ENCODE peak calls at places on chromosomes 7 and 10, in six cellular contexts. S is astrocyte of the hippocampus, L is AG10803, H is cerebellar cortex, C is IMR-90, M is adrenal gland. D is an unnamed sample.

GRCh38 chr7:137343483-137343841 is at the start of gene PTN:
- DNase-seq in S (peak; percentile 84), M (peak; percentile 18), H (peak; percentile 13), C (peak; percentile 79), L (peak; percentile 32), D (peak; percentile 31)

GRCh38 chr7:135784013-135784412 is 35.4 kb upstream of the FAM180A start:
- DNase-seq in H (no peak), M (no peak), L (no peak), C (no peak), S (no peak), D (no peak)

GRCh38 chr10:91824076-91824475 is 25.9 kb downstream of the TNKS2 start:
- DNase-seq in S (no peak), L (no peak), M (no peak), C (no peak), H (no peak), D (no peak)

GRCh38 chr7:513521-514166 is 6.0 kb downstream of the PDGFA start:
- DNase-seq in C (peak; percentile 54), L (peak; percentile 50), S (peak; percentile 49), M (no peak), H (no peak), D (no peak)

GRCh38 chr10:115706482-115707076 is 566.4 kb downstream of the GFRA1 start:
- DNase-seq in S (peak; percentile 59), H (peak; percentile 20), C (peak; percentile 30), M (no peak), L (peak; percentile 39), D (no peak)

GRCh38 chr10:71213761-71214440 is 1.5 kb downstream of the UNC5B start:
- DNase-seq in H (peak; percentile 63), C (peak; percentile 80), S (peak; percentile 80), L (peak; percentile 94), M (no peak), D (no peak)

GRCh38 chr7:7504910-7505704 is 30.6 kb downstream of the COL28A1 start:
- DNase-seq in H (no peak), L (no peak), C (no peak), S (no peak), M (no peak), D (no peak)

GRCh38 chr7:134886353-134887057 is 99.8 kb upstream of the AGBL3 start:
- DNase-seq in S (peak; percentile 57), L (peak; percentile 72), C (peak; percentile 80), M (peak; percentile 57), H (peak; percentile 14), D (peak; percentile 69)

GRCh38 chr7:30238721-30239441 is 45.5 kb upstream of the ZNRF2 start:
- DNase-seq in C (no peak), M (peak; percentile 67), H (no peak), L (peak; percentile 60), S (peak; percentile 75), D (no peak)

GRCh38 chr7:54986716-54987115 is 32.1 kb upstream of the EGFR start:
- DNase-seq in S (no peak), L (no peak), H (no peak), M (no peak), C (no peak), D (no peak)

GRCh38 chr7:122166708-122167107 is 22.7 kb upstream of the AASS start:
- DNase-seq in L (peak; percentile 43), M (peak; percentile 42), C (peak; percentile 62), S (peak; percentile 75), H (no peak), D (no peak)

GRCh38 chr7:69813637-69814240 is 215.5 kb downstream of the AUTS2 start:
- DNase-seq in L (peak; percentile 54), M (no peak), S (peak; percentile 56), H (no peak), C (no peak), D (no peak)

GRCh38 chr10:30068482-30069223 is 9.3 kb upstream of the JCAD start:
- DNase-seq in L (no peak), H (no peak), C (no peak), S (peak; percentile 14), M (no peak), D (no peak)

GRCh38 chr7:46745700-46746090 is 824.6 kb upstream of the IGFBP3 start:
- DNase-seq in H (no peak), C (peak; percentile 21), L (peak; percentile 30), M (no peak), S (peak; percentile 25), D (no peak)

GRCh38 chr7:6639627-6640026 is 2.5 kb downstream of the ZNF316 start:
- DNase-seq in M (no peak), H (no peak), L (no peak), S (no peak), C (no peak), D (no peak)

GRCh38 chr7:13538669-13539068 is 450.8 kb downstream of the ETV1 start:
- DNase-seq in H (no peak), L (no peak), M (no peak), C (peak; percentile 20), S (peak; percentile 13), D (no peak)